ENCODE peak calls at places on chromosomes 6 and 20, in ten cellular contexts. One of them, this sample, is unnamed.

GRCh38 chr6:152893187-152893586 is 89.7 kb downstream of the FBXO5 start:
- DNase-seq in transverse colon: no peak
- DNase-seq in stomach: no peak
- DNase-seq in IMR-90: no peak
- DNase-seq in breast epithelium: no peak
- DNase-seq in gastrocnemius medialis: no peak
- DNase-seq in uterus: no peak
- DNase-seq in endothelial cell of umbilical vein: no peak
- DNase-seq in right lobe of liver: no peak
- DNase-seq in heart left ventricle: no peak
- DNase-seq in this sample: no peak

GRCh38 chr6:16184129-16184528 is 54.3 kb upstream of the GMPR start:
- DNase-seq in transverse colon: peak; percentile 41
- DNase-seq in stomach: peak; percentile 69
- DNase-seq in IMR-90: peak; percentile 7
- DNase-seq in breast epithelium: no peak
- DNase-seq in gastrocnemius medialis: peak; percentile 61
- DNase-seq in uterus: no peak
- DNase-seq in endothelial cell of umbilical vein: peak; percentile 47
- DNase-seq in right lobe of liver: peak; percentile 60
- DNase-seq in heart left ventricle: no peak
- DNase-seq in this sample: peak; percentile 75

GRCh38 chr6:81753709-81754678 is 1.5 kb upstream of the TENT5A start:
- DNase-seq in transverse colon: peak; percentile 89
- DNase-seq in stomach: peak; percentile 81
- DNase-seq in IMR-90: peak; percentile 59
- DNase-seq in breast epithelium: peak; percentile 87
- DNase-seq in gastrocnemius medialis: peak; percentile 78
- DNase-seq in uterus: peak; percentile 86
- DNase-seq in endothelial cell of umbilical vein: peak; percentile 44
- DNase-seq in right lobe of liver: peak; percentile 91
- DNase-seq in heart left ventricle: peak; percentile 89
- DNase-seq in this sample: peak; percentile 91

GRCh38 chr6:42498473-42499128 is 46.9 kb upstream of the TRERF1 start:
- DNase-seq in transverse colon: peak; percentile 28
- DNase-seq in stomach: no peak
- DNase-seq in IMR-90: no peak
- DNase-seq in breast epithelium: no peak
- DNase-seq in gastrocnemius medialis: no peak
- DNase-seq in uterus: no peak
- DNase-seq in endothelial cell of umbilical vein: no peak
- DNase-seq in right lobe of liver: no peak
- DNase-seq in heart left ventricle: no peak
- DNase-seq in this sample: no peak

GRCh38 chr6:1371933-1372332 is 17.4 kb upstream of the FOXF2 start:
- DNase-seq in transverse colon: no peak
- DNase-seq in stomach: no peak
- DNase-seq in IMR-90: no peak
- DNase-seq in breast epithelium: no peak
- DNase-seq in gastrocnemius medialis: no peak
- DNase-seq in uterus: no peak
- DNase-seq in endothelial cell of umbilical vein: no peak
- DNase-seq in right lobe of liver: no peak
- DNase-seq in heart left ventricle: no peak
- DNase-seq in this sample: no peak

GRCh38 chr20:35699127-35699913 is at the start of the genes NFS1 and ROMO1:
- DNase-seq in transverse colon: peak; percentile 87
- DNase-seq in stomach: peak; percentile 86
- DNase-seq in IMR-90: peak; percentile 76
- DNase-seq in breast epithelium: peak; percentile 79
- DNase-seq in gastrocnemius medialis: peak; percentile 86
- DNase-seq in uterus: peak; percentile 81
- DNase-seq in endothelial cell of umbilical vein: peak; percentile 89
- DNase-seq in right lobe of liver: peak; percentile 86
- DNase-seq in heart left ventricle: peak; percentile 88
- DNase-seq in this sample: peak; percentile 91

GRCh38 chr6:140041056-140041455 is 666.6 kb upstream of the CITED2 start:
- DNase-seq in transverse colon: no peak
- DNase-seq in stomach: no peak
- DNase-seq in IMR-90: no peak
- DNase-seq in breast epithelium: no peak
- DNase-seq in gastrocnemius medialis: no peak
- DNase-seq in uterus: no peak
- DNase-seq in endothelial cell of umbilical vein: no peak
- DNase-seq in right lobe of liver: no peak
- DNase-seq in heart left ventricle: no peak
- DNase-seq in this sample: no peak

GRCh38 chr6:142361765-142362540 is 60.1 kb downstream of the ADGRG6 start:
- DNase-seq in transverse colon: no peak
- DNase-seq in stomach: no peak
- DNase-seq in IMR-90: peak; percentile 96
- DNase-seq in breast epithelium: no peak
- DNase-seq in gastrocnemius medialis: no peak
- DNase-seq in uterus: no peak
- DNase-seq in endothelial cell of umbilical vein: peak; percentile 73
- DNase-seq in right lobe of liver: no peak
- DNase-seq in heart left ventricle: no peak
- DNase-seq in this sample: no peak

GRCh38 chr6:39128106-39128505 is 13.1 kb upstream of the SAYSD1 start:
- DNase-seq in transverse colon: no peak
- DNase-seq in stomach: no peak
- DNase-seq in IMR-90: no peak
- DNase-seq in breast epithelium: no peak
- DNase-seq in gastrocnemius medialis: peak; percentile 12
- DNase-seq in uterus: no peak
- DNase-seq in endothelial cell of umbilical vein: no peak
- DNase-seq in right lobe of liver: no peak
- DNase-seq in heart left ventricle: no peak
- DNase-seq in this sample: no peak

GRCh38 chr6:30497714-30498113 is 8.4 kb downstream of the HLA-E start:
- DNase-seq in transverse colon: no peak
- DNase-seq in stomach: no peak
- DNase-seq in IMR-90: no peak
- DNase-seq in breast epithelium: no peak
- DNase-seq in gastrocnemius medialis: no peak
- DNase-seq in uterus: no peak
- DNase-seq in endothelial cell of umbilical vein: no peak
- DNase-seq in right lobe of liver: no peak
- DNase-seq in heart left ventricle: no peak
- DNase-seq in this sample: no peak

GRCh38 chr6:132011582-132011981 is 60.4 kb upstream of the CCN2 start:
- DNase-seq in transverse colon: no peak
- DNase-seq in stomach: no peak
- DNase-seq in IMR-90: no peak
- DNase-seq in breast epithelium: no peak
- DNase-seq in gastrocnemius medialis: no peak
- DNase-seq in uterus: peak; percentile 25
- DNase-seq in endothelial cell of umbilical vein: no peak
- DNase-seq in right lobe of liver: no peak
- DNase-seq in heart left ventricle: no peak
- DNase-seq in this sample: no peak

GRCh38 chr6:158565482-158566040 is 5.7 kb downstream of the TMEM181 start:
- DNase-seq in transverse colon: no peak
- DNase-seq in stomach: no peak
- DNase-seq in IMR-90: no peak
- DNase-seq in breast epithelium: peak; percentile 28
- DNase-seq in gastrocnemius medialis: no peak
- DNase-seq in uterus: no peak
- DNase-seq in endothelial cell of umbilical vein: no peak
- DNase-seq in right lobe of liver: no peak
- DNase-seq in heart left ventricle: no peak
- DNase-seq in this sample: no peak

GRCh38 chr6:11918739-11919605 is 93.1 kb upstream of the HIVEP1 start:
- DNase-seq in transverse colon: no peak
- DNase-seq in stomach: no peak
- DNase-seq in IMR-90: peak; percentile 53
- DNase-seq in breast epithelium: no peak
- DNase-seq in gastrocnemius medialis: no peak
- DNase-seq in uterus: no peak
- DNase-seq in endothelial cell of umbilical vein: no peak
- DNase-seq in right lobe of liver: no peak
- DNase-seq in heart left ventricle: no peak
- DNase-seq in this sample: no peak

GRCh38 chr6:43870660-43871061 is 100.7 kb downstream of the VEGFA start:
- DNase-seq in transverse colon: no peak
- DNase-seq in stomach: no peak
- DNase-seq in IMR-90: peak; percentile 49
- DNase-seq in breast epithelium: no peak
- DNase-seq in gastrocnemius medialis: no peak
- DNase-seq in uterus: peak; percentile 68
- DNase-seq in endothelial cell of umbilical vein: no peak
- DNase-seq in right lobe of liver: no peak
- DNase-seq in heart left ventricle: no peak
- DNase-seq in this sample: no peak

DNA sequence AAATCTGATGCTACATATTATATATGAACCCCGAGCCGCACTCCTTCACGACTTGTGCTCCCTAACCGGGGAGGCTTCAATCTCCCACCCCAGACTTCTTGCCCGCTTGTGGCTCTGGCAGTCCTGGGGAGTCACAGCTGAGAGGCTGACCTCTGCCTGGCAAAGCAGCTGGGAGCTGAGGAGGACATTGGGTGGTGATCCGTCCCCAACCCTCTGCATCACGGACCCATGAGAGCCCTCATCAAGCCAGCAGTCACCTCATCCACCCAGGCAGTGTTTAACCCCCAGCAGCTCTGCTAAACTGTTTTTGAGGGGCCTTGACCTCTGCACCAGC is 33.7 kb upstream of the CDH22 start:
- DNase-seq in transverse colon: no peak
- DNase-seq in stomach: no peak
- DNase-seq in IMR-90: no peak
- DNase-seq in breast epithelium: no peak
- DNase-seq in gastrocnemius medialis: no peak
- DNase-seq in uterus: no peak
- DNase-seq in endothelial cell of umbilical vein: no peak
- DNase-seq in right lobe of liver: no peak
- DNase-seq in heart left ventricle: no peak
- DNase-seq in this sample: no peak
- TF ChIP-seq POLR2A in transverse colon: no peak
- TF ChIP-seq POLR2A in stomach: no peak
- TF ChIP-seq POLR2A in IMR-90: no peak
- TF ChIP-seq POLR2A in breast epithelium: no peak
- TF ChIP-seq POLR2A in gastrocnemius medialis: no peak
- TF ChIP-seq POLR2A in uterus: no peak
- TF ChIP-seq POLR2A in endothelial cell of umbilical vein: no peak
- TF ChIP-seq POLR2A in right lobe of liver: no peak
- TF ChIP-seq POLR2A in heart left ventricle: no peak
- TF ChIP-seq POLR2A in this sample: no peak

GRCh38 chr20:53655909-53656652 is 62.4 kb upstream of the ZNF217 start:
- DNase-seq in transverse colon: no peak
- DNase-seq in stomach: no peak
- DNase-seq in IMR-90: peak; percentile 65
- DNase-seq in breast epithelium: no peak
- DNase-seq in gastrocnemius medialis: no peak
- DNase-seq in uterus: no peak
- DNase-seq in endothelial cell of umbilical vein: no peak
- DNase-seq in right lobe of liver: no peak
- DNase-seq in heart left ventricle: no peak
- DNase-seq in this sample: no peak
- H3K4me1 ChIP-seq in transverse colon: peaks cover 38% of the 10 kb centered on the region
- H3K4me1 ChIP-seq in stomach: peaks cover 39% of the 10 kb centered on the region
- H3K4me1 ChIP-seq in IMR-90: peaks cover 29% of the 10 kb centered on the region
- H3K4me1 ChIP-seq in breast epithelium: peaks cover 13% of the 10 kb centered on the region
- H3K4me1 ChIP-seq in gastrocnemius medialis: peaks cover 9% of the 10 kb centered on the region
- H3K4me1 ChIP-seq in uterus: peaks cover 5% of the 10 kb centered on the region
- H3K4me1 ChIP-seq in endothelial cell of umbilical vein: peaks cover 5% of the 10 kb centered on the region
- H3K4me1 ChIP-seq in right lobe of liver: no peaks in the 10 kb centered on the region
- H3K4me1 ChIP-seq in heart left ventricle: peaks cover 34% of the 10 kb centered on the region
- H3K4me1 ChIP-seq in this sample: peaks cover 35% of the 10 kb centered on the region

DNA sequence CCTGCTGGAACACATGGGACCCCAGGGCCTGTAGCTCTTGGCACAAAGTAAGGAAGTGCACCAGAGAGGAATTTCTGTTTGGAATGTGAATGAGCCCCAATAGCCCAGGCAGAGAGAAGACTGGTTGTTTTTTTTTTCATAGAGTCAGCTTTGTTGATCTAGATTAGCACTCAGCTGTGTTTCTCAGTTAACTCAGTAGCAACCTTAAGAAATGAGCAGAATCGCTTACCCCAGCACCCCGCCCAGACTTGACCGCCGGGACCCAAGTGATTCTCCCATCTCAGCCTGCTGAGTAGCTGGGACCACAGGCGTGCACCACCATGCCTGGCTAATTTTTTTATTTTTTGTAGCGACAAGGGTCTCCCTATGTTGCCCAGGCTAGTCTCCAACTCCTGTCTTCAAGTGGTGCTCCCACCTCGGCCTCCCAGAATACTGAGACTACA is 2.8 kb downstream of the MGME1 start:
- DNase-seq in transverse colon: no peak
- DNase-seq in stomach: no peak
- DNase-seq in IMR-90: peak; percentile 57
- DNase-seq in breast epithelium: no peak
- DNase-seq in gastrocnemius medialis: no peak
- DNase-seq in uterus: no peak
- DNase-seq in endothelial cell of umbilical vein: peak; percentile 86
- DNase-seq in right lobe of liver: no peak
- DNase-seq in heart left ventricle: no peak
- DNase-seq in this sample: no peak
- H3K4me3 ChIP-seq in transverse colon: peak overlapping the region; percentile 93
- H3K4me3 ChIP-seq in stomach: peak overlapping the region; percentile 19
- H3K4me3 ChIP-seq in IMR-90: peak overlapping the region; percentile 28
- H3K4me3 ChIP-seq in breast epithelium: peak overlapping the region; percentile 91
- H3K4me3 ChIP-seq in gastrocnemius medialis: peak overlapping the region; percentile 97
- H3K4me3 ChIP-seq in uterus: no peak overlapping the region
- H3K4me3 ChIP-seq in endothelial cell of umbilical vein: peak overlapping the region; percentile 22
- H3K4me3 ChIP-seq in right lobe of liver: no peak overlapping the region
- H3K4me3 ChIP-seq in heart left ventricle: peak overlapping the region; percentile 94
- H3K4me3 ChIP-seq in this sample: no peak overlapping the region

GRCh38 chr6:106976270-106976669 is 1.7 kb upstream of the CD24 start:
- DNase-seq in transverse colon: peak; percentile 62
- DNase-seq in stomach: no peak
- DNase-seq in IMR-90: no peak
- DNase-seq in breast epithelium: no peak
- DNase-seq in gastrocnemius medialis: no peak
- DNase-seq in uterus: no peak
- DNase-seq in endothelial cell of umbilical vein: no peak
- DNase-seq in right lobe of liver: no peak
- DNase-seq in heart left ventricle: no peak
- DNase-seq in this sample: no peak

GRCh38 chr6:106975699-106976032 is 1.1 kb upstream of the CD24 start:
- DNase-seq in transverse colon: no peak
- DNase-seq in stomach: no peak
- DNase-seq in IMR-90: no peak
- DNase-seq in breast epithelium: no peak
- DNase-seq in gastrocnemius medialis: no peak
- DNase-seq in uterus: no peak
- DNase-seq in endothelial cell of umbilical vein: no peak
- DNase-seq in right lobe of liver: no peak
- DNase-seq in heart left ventricle: no peak
- DNase-seq in this sample: no peak

GRCh38 chr6:106974337-106974998 is at the start of gene CD24:
- DNase-seq in transverse colon: peak; percentile 83
- DNase-seq in stomach: peak; percentile 86
- DNase-seq in IMR-90: no peak
- DNase-seq in breast epithelium: peak; percentile 80
- DNase-seq in gastrocnemius medialis: no peak
- DNase-seq in uterus: no peak
- DNase-seq in endothelial cell of umbilical vein: no peak
- DNase-seq in right lobe of liver: peak; percentile 50
- DNase-seq in heart left ventricle: no peak
- DNase-seq in this sample: peak; percentile 15

GRCh38 chr6:106973841-106974336 is 640 bp downstream of the CD24 start:
- DNase-seq in transverse colon: no peak
- DNase-seq in stomach: peak; percentile 36
- DNase-seq in IMR-90: no peak
- DNase-seq in breast epithelium: peak; percentile 53
- DNase-seq in gastrocnemius medialis: no peak
- DNase-seq in uterus: no peak
- DNase-seq in endothelial cell of umbilical vein: no peak
- DNase-seq in right lobe of liver: peak; percentile 50
- DNase-seq in heart left ventricle: peak; percentile 16
- DNase-seq in this sample: no peak

GRCh38 chr6:106974999-106975698 is 620 bp upstream of the CD24 start:
- DNase-seq in transverse colon: peak; percentile 71
- DNase-seq in stomach: peak; percentile 75
- DNase-seq in IMR-90: no peak
- DNase-seq in breast epithelium: peak; percentile 69
- DNase-seq in gastrocnemius medialis: no peak
- DNase-seq in uterus: no peak
- DNase-seq in endothelial cell of umbilical vein: no peak
- DNase-seq in right lobe of liver: peak; percentile 74
- DNase-seq in heart left ventricle: peak; percentile 24
- DNase-seq in this sample: peak; percentile 25
- TF ChIP-seq POLR2A in transverse colon: no peak
- TF ChIP-seq POLR2A in stomach: no peak
- TF ChIP-seq POLR2A in IMR-90: no peak
- TF ChIP-seq POLR2A in breast epithelium: no peak
- TF ChIP-seq POLR2A in gastrocnemius medialis: no peak
- TF ChIP-seq POLR2A in uterus: no peak
- TF ChIP-seq POLR2A in endothelial cell of umbilical vein: no peak
- TF ChIP-seq POLR2A in right lobe of liver: peak; percentile 27
- TF ChIP-seq POLR2A in heart left ventricle: no peak
- TF ChIP-seq POLR2A in this sample: no peak